ENCODE peak calls at places on chromosomes 5 and 9, in seven cellular contexts. M is tibial nerve, F is uterus, L is mammary epithelial cell, V is transverse colon, X is AG04450, H is small intestine. N is an unnamed sample. For H3K9me3, the result is how much of the 10 kb centered on the place peaks cover.

GRCh38 chr5:4984461-4984860 is 155.7 kb upstream of the ADAMTS16 start:
- DNase-seq in M (no peak), F (no peak), L (no peak), V (no peak), X (no peak), H (no peak), N (no peak)

GRCh38 chr9:114869845-114870244 is 60.5 kb downstream of the TNFSF8 start:
- DNase-seq in M (no peak), F (no peak), L (no peak), V (peak), X (no peak), H (peak), N (no peak)

GRCh38 chr9:114154597-114155102 is 687 bp upstream of the COL27A1 start:
- DNase-seq in M (no peak), F (no peak), L (peak), V (no peak), X (no peak), H (no peak), N (no peak)

GRCh38 chr5:32522429-32523143 is 62.8 kb upstream of the SUB1 start:
- DNase-seq in M (peak), F (peak), L (no peak), V (peak), X (no peak), H (no peak), N (no peak)

GRCh38 chr5:142548739-142549275 is 137.1 kb downstream of the FGF1 start:
- DNase-seq in M (peak), F (peak), L (peak), V (peak), X (peak), H (peak), N (peak)

GRCh38 chr9:99336531-99336930 is 114.4 kb downstream of the SEC61B start:
- DNase-seq in M (no peak), F (no peak), L (peak), V (no peak), X (no peak), H (no peak), N (no peak)

GRCh38 chr9:110969971-110970381 is 68.3 kb downstream of the LPAR1 start:
- DNase-seq in M (no peak), F (no peak), L (peak), V (no peak), X (peak), H (peak), N (peak)

GRCh38 chr5:65455064-65455463 is 26.7 kb downstream of the ADAMTS6 start:
- DNase-seq in M (no peak), F (no peak), L (no peak), V (no peak), X (no peak), H (no peak), N (no peak)

GRCh38 chr5:26482817-26483375 is 555.5 kb downstream of the CDH9 start:
- DNase-seq in M (no peak), F (no peak), L (no peak), V (no peak), X (no peak), H (no peak), N (no peak)

GRCh38 chr5:72185717-72186388 is 78.6 kb downstream of the MAP1B start:
- DNase-seq in M (no peak), F (no peak), L (no peak), V (no peak), X (no peak), H (no peak), N (no peak)

GRCh38 chr9:136566553-136566895 is 20.7 kb upstream of the NOTCH1 start:
- DNase-seq in M (no peak), F (no peak), L (no peak), V (no peak), X (no peak), H (no peak), N (no peak)

GRCh38 chr5:72000707-72001106 is 106.6 kb upstream of the MAP1B start:
- DNase-seq in M (no peak), F (no peak), L (no peak), V (no peak), X (no peak), H (no peak), N (no peak)

GRCh38 chr9:110066929-110067716 is 140.8 kb downstream of the C9orf152 start:
- DNase-seq in M (no peak), F (no peak), L (peak), V (no peak), X (no peak), H (no peak), N (no peak)

GRCh38 chr5:57839447-57839846 is 356.8 kb upstream of the ACTBL2 start:
- DNase-seq in M (no peak), F (no peak), L (no peak), V (no peak), X (no peak), H (no peak), N (no peak)

GRCh38 chr5:115456539-115456938 is 88.0 kb downstream of the FEM1C start:
- DNase-seq in M (no peak), F (no peak), L (no peak), V (peak), X (no peak), H (peak), N (no peak)

GRCh38 chr5:159021360-159022177 is 78.1 kb downstream of the EBF1 start:
- DNase-seq in M (no peak), F (no peak), L (no peak), V (no peak), X (no peak), H (no peak), N (no peak)

GRCh38 chr9:120344230-120344629 is 235.7 kb downstream of the CDK5RAP2 start:
- DNase-seq in M (no peak), F (no peak), L (peak), V (no peak), X (peak), H (no peak), N (no peak)

GRCh38 chr9:105385372-105385985 is 62.4 kb upstream of the FSD1L start:
- DNase-seq in M (no peak), F (peak), L (peak), V (peak), X (no peak), H (peak), N (no peak)

GRCh38 chr5:177470759-177471536 is 2.5 kb downstream of the DBN1 start:
- DNase-seq in M (no peak), F (peak), L (no peak), V (no peak), X (no peak), H (no peak), N (no peak)

GRCh38 chr9:88890546-88890945 is 100.7 kb upstream of the S1PR3 start:
- DNase-seq in M (no peak), F (no peak), L (no peak), V (no peak), X (no peak), H (no peak), N (no peak)

GRCh38 chr9:114289106-114289505 is 33.8 kb upstream of the ORM1 start:
- DNase-seq in M (peak), F (no peak), L (no peak), V (peak), X (no peak), H (no peak), N (peak)

GRCh38 chr5:74251106-74252032 is 389.2 kb downstream of the ENC1 start:
- DNase-seq in M (no peak), F (peak), L (peak), V (peak), X (peak), H (no peak), N (peak)

GRCh38 chr5:136236479-136237083 is 43.6 kb upstream of the SMIM32 start:
- DNase-seq in M (no peak), F (no peak), L (peak), V (no peak), X (no peak), H (no peak), N (no peak)

GRCh38 chr9:89603629-89604462 is 966 bp upstream of the GADD45G start:
- DNase-seq in M (peak), F (peak), L (peak), V (peak), X (no peak), H (peak), N (no peak)

GRCh38 chr5:7181841-7182240 is 214.1 kb upstream of the ADCY2 start:
- DNase-seq in M (no peak), F (no peak), L (no peak), V (peak), X (no peak), H (peak), N (no peak)

GRCh38 chr5:125274211-125274610 is 527.8 kb upstream of the ZNF608 start:
- DNase-seq in M (no peak), F (no peak), L (no peak), V (no peak), X (no peak), H (no peak), N (no peak)

GRCh38 chr5:68459093-68459492 is 243.5 kb downstream of the PIK3R1 start:
- DNase-seq in M (no peak), F (no peak), L (no peak), V (no peak), X (no peak), H (no peak), N (no peak)

GRCh38 chr5:173291722-173292658 is 36.2 kb downstream of the STC2 start:
- DNase-seq in M (no peak), F (no peak), L (peak), V (no peak), X (no peak), H (no peak), N (no peak)

GRCh38 chr5:66633754-66634153 is 37.6 kb downstream of the MAST4 start:
- DNase-seq in M (no peak), F (no peak), L (no peak), V (no peak), X (no peak), H (no peak), N (no peak)

GRCh38 chr9:125701351-125701750 is 5.7 kb downstream of the MAPKAP1 start:
- DNase-seq in M (no peak), F (no peak), L (peak), V (no peak), X (no peak), H (no peak), N (no peak)

GRCh38 chr5:163578652-163579051 is 73.2 kb downstream of the MAT2B start:
- DNase-seq in M (no peak), F (no peak), L (no peak), V (no peak), X (no peak), H (no peak), N (no peak)
- H3K4me3 ChIP-seq in M (no peak), F (no peak), L (no peak), V (no peak), X (no peak), H (no peak), N (no peak)

DNA sequence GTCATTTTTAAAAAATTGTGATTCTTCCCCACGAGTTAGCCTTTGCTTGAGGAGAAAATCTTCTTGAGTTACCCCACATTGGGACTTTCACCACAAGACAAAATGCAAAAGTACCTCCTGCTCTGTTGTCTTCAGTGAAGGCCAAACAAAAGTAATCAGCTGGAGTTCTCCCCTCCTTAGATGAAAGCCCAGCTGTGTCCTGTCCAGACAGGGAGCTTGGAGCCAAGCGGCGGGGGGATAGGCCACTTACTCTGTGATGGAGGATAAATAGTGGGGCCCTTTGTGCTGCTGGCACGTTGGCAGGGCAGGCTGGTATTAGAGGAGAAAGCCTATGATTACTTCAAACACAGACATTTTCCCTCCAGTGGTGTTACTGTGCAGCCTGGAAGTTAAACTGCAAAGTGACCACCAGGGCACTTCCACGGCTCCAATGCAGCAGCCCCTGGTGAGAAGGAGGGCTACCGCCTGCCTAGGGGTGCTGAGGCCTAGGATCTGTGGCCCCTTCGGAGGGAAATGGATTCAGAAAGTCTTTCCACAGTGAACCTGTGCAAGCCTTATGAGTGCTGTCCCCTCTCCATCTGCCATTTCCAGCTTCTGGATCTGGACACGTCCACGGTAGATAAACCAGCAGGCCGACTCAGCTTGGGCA is 155.0 kb downstream of the TMEM167A start:
- DNase-seq in M (no peak), F (no peak), L (no peak), V (no peak), X (no peak), H (no peak), N (no peak)
- H3K9me3 ChIP-seq in M (under half), F (under half), L (under half), V (under half), X (under half), H (under half), N (under half)

GRCh38 chr9:2109066-2109650 is 94.0 kb downstream of the SMARCA2 start:
- DNase-seq in M (no peak), F (no peak), L (no peak), V (no peak), X (no peak), H (no peak), N (no peak)

GRCh38 chr9:2107906-2108451 is 92.8 kb downstream of the SMARCA2 start:
- DNase-seq in M (no peak), F (no peak), L (no peak), V (no peak), X (no peak), H (no peak), N (no peak)

GRCh38 chr9:2101524-2101923 is 86.4 kb downstream of the SMARCA2 start:
- DNase-seq in M (no peak), F (no peak), L (no peak), V (no peak), X (no peak), H (no peak), N (no peak)

DNA sequence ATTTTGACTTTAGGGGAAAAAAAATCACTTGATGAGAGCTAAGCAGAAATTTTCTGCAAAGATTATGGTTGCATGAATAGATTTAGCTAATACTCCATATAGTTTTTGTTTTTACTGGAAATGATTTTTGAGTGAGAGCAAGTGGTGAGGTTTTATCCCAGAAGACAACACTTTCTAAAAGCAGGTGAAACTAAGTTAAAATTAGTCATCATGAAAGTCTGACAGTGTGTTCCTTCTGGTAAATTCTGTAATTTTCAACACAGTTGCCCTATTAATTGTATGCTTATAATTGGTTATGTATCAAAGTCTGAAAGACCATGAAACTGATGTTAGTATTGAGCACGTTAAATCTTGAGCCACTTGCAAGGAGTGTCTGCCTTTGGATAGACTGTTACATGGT is 91.5 kb downstream of the SMARCA2 start:
- DNase-seq in M (no peak), F (no peak), L (no peak), V (no peak), X (no peak), H (no peak), N (no peak)
- H3K27ac ChIP-seq in M (no peak), F (no peak), L (no peak), V (no peak), X (no peak), H (no peak), N (no peak)

GRCh38 chr5:144510845-144511580 is 340.3 kb downstream of the KCTD16 start:
- DNase-seq in M (no peak), F (no peak), L (no peak), V (no peak), X (no peak), H (no peak), N (no peak)

DNA sequence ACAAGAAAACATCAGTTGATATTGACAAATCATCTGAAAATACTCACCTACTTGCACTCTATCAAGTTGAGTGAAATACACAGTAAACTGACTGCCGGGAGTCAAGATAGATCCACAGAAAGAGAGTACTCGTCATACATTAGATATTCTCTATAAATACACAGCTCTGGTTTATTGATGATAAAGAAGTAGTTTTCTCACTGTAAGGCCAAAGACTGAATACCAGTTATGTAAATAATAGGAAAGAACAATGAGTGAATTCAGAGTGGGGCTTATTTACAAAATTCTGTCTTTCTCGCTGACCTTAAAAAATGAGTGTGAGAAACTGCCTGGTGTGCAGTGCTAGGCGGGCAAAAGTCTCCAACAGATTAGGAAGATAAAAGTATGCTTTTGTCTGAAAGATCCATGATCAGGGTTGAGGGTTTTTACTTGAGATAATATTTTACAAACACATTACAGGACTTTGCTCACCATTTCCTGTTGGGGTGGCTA is 341.0 kb downstream of the KCTD16 start:
- DNase-seq in M (no peak), F (no peak), L (no peak), V (no peak), X (no peak), H (no peak), N (no peak)
- H3K4me3 ChIP-seq in M (no peak), F (no peak), L (no peak), V (no peak), X (no peak), H (no peak), N (no peak)

GRCh38 chr5:103244398-103244797 is 14.2 kb upstream of the MACIR start:
- DNase-seq in M (no peak), F (no peak), L (no peak), V (no peak), X (no peak), H (no peak), N (no peak)
- H3K9me3 ChIP-seq in M (under half), F (under half), L (under half), V (under half), X (under half), H (under half), N (under half)

GRCh38 chr9:121505903-121506640 is 6.4 kb upstream of the GGTA1 start:
- DNase-seq in M (no peak), F (no peak), L (no peak), V (no peak), X (no peak), H (no peak), N (no peak)

GRCh38 chr9:121509175-121509574 is 9.5 kb upstream of the GGTA1 start:
- DNase-seq in M (no peak), F (no peak), L (no peak), V (no peak), X (no peak), H (no peak), N (no peak)

GRCh38 chr9:121508415-121508814 is 8.8 kb upstream of the GGTA1 start:
- DNase-seq in M (no peak), F (no peak), L (no peak), V (no peak), X (no peak), H (no peak), N (no peak)

GRCh38 chr9:121510766-121511555 is 11.3 kb upstream of the GGTA1 start:
- DNase-seq in M (no peak), F (no peak), L (no peak), V (no peak), X (no peak), H (no peak), N (no peak)
- H3K27ac ChIP-seq in M (no peak), F (peak), L (no peak), V (peak), X (no peak), H (no peak), N (no peak)

GRCh38 chr9:96138616-96139015 is 163.4 kb downstream of the HSD17B3 start:
- DNase-seq in M (no peak), F (no peak), L (no peak), V (no peak), X (no peak), H (no peak), N (no peak)

GRCh38 chr9:96137666-96138429 is 164.1 kb downstream of the HSD17B3 start:
- DNase-seq in M (no peak), F (no peak), L (no peak), V (no peak), X (no peak), H (no peak), N (peak)

GRCh38 chr9:96135071-96135825 is 166.7 kb downstream of the HSD17B3 start:
- DNase-seq in M (no peak), F (no peak), L (no peak), V (no peak), X (peak), H (no peak), N (peak)

GRCh38 chr9:96135904-96136303 is 166.1 kb downstream of the HSD17B3 start:
- DNase-seq in M (no peak), F (no peak), L (no peak), V (no peak), X (no peak), H (no peak), N (no peak)

DNA sequence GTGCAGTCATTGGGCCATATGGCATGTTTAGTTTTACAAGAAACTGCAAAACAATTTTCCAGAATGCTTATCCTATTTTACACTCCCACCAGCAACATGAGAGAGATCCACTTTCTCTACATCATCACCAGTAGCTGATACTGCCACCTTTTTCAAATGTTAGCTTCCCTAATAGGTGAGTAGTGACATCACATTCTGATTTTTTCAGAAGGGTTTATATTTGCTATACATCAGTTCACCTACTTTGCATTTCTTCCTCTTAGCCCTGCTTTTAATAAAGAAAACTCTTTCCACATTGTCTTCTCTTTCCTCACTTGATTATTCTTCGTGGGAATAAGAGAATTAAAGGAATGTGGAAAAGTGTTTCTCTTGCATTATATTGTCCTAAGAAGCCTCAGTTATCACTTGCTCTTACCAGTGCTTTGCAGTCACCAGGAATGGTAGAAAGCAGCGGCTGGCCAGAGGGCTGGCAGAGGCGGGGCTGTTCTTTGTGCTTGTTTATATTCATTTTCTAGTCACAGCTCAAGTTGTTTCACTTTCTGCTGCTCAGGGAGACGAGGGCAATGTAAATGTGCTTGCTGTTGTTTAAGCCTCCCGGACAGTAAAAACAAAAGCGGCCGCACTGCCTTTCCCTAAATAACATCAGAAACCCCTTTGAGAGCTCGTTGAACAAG is 164.8 kb downstream of the HSD17B3 start:
- DNase-seq in M (peak), F (no peak), L (no peak), V (peak), X (peak), H (peak), N (peak)
- H3K4me3 ChIP-seq in M (no peak), F (no peak), L (no peak), V (no peak), X (peak), H (peak), N (peak)

GRCh38 chr9:133417541-133418461 is at the start of gene REXO4:
- DNase-seq in M (peak), F (peak), L (peak), V (peak), X (peak), H (peak), N (peak)

GRCh38 chr9:133419005-133419404 is 1.2 kb upstream of the REXO4 start:
- DNase-seq in M (no peak), F (no peak), L (no peak), V (peak), X (no peak), H (peak), N (no peak)

GRCh38 chr9:133420392-133420827 is 1.8 kb upstream of the ADAMTS13 start:
- DNase-seq in M (no peak), F (no peak), L (no peak), V (no peak), X (no peak), H (no peak), N (no peak)

GRCh38 chr9:133415107-133415506 is 2.7 kb downstream of the REXO4 start:
- DNase-seq in M (no peak), F (no peak), L (no peak), V (no peak), X (no peak), H (no peak), N (no peak)
- H3K9me3 ChIP-seq in M (under half), F (under half), L (under half), V (under half), X (under half), H (under half), N (under half)

GRCh38 chr9:128056086-128056485 is 11.0 kb downstream of the NAIF1 start:
- DNase-seq in M (peak), F (no peak), L (no peak), V (no peak), X (no peak), H (no peak), N (no peak)
- H3K27ac ChIP-seq in M (peak), F (peak), L (no peak), V (peak), X (no peak), H (peak), N (no peak)